ENCODE peak calls at places on chromosomes 7 and 10, in four cellular contexts. Y is PC-3, M is astrocyte of the cerebellum, Q is sigmoid colon. V is an unnamed sample.

GRCh38 chr10:115432188-115432819 is 339.1 kb downstream of the ATRNL1 start:
- DNase-seq in Y (peak), M (peak), Q (no peak), V (no peak)

GRCh38 chr7:154968336-154969001 is 34.5 kb downstream of the PAXIP1 start:
- DNase-seq in Y (no peak), M (no peak), Q (no peak), V (no peak)

GRCh38 chr10:42869977-42870350 is 87.4 kb downstream of the BMS1 start:
- DNase-seq in Q (no peak), Y (no peak), M (no peak), V (no peak)

GRCh38 chr7:50368366-50368765 is 63.9 kb downstream of the IKZF1 start:
- DNase-seq in Q (no peak), M (no peak), Y (no peak), V (no peak)

GRCh38 chr7:107147464-107148214 is 21.2 kb upstream of the HBP1 start:
- DNase-seq in M (no peak), Y (peak), Q (no peak), V (no peak)

GRCh38 chr7:91812388-91812787 is 68.1 kb downstream of the MTERF1 start:
- DNase-seq in Q (no peak), Y (no peak), M (no peak), V (no peak)

GRCh38 chr10:99382181-99382580 is 48.2 kb downstream of the GOT1 start:
- DNase-seq in Y (no peak), M (no peak), Q (no peak), V (no peak)

GRCh38 chr10:48693206-48693605 is 8.5 kb downstream of the WDFY4 start:
- DNase-seq in M (no peak), Y (no peak), Q (no peak), V (no peak)

GRCh38 chr10:43201545-43202131 is 63.4 kb downstream of the CSGALNACT2 start:
- DNase-seq in Q (peak), M (no peak), Y (no peak), V (no peak)

GRCh38 chr10:112898540-112899395 is 51.3 kb upstream of the TCF7L2 start:
- DNase-seq in Q (no peak), M (peak), Y (no peak), V (no peak)

GRCh38 chr10:112639291-112639690 is 192.3 kb downstream of the VTI1A start:
- DNase-seq in Y (peak), M (no peak), Q (no peak), V (no peak)

GRCh38 chr7:136064098-136064497 is 86.9 kb upstream of the MTPN start:
- DNase-seq in Y (no peak), M (no peak), Q (no peak), V (no peak)

GRCh38 chr10:86060386-86061280 is 306.0 kb downstream of the GRID1 start:
- DNase-seq in Q (no peak), Y (no peak), M (no peak), V (no peak)

GRCh38 chr10:28842321-28842720 is 165.0 kb downstream of the BAMBI start:
- DNase-seq in Q (no peak), Y (peak), M (peak), V (no peak)

GRCh38 chr7:19249281-19249680 is 104.1 kb upstream of the FERD3L start:
- DNase-seq in Q (no peak), Y (no peak), M (no peak), V (no peak)

GRCh38 chr7:68224041-68224534 is 1227.5 kb downstream of the TYW1 start:
- DNase-seq in Y (no peak), M (no peak), Q (no peak), V (no peak)

GRCh38 chr7:120395526-120396019 is 122.6 kb downstream of the KCND2 start:
- DNase-seq in Y (no peak), Q (no peak), M (no peak), V (no peak)

GRCh38 chr10:97731346-97732051 is 5.4 kb upstream of the ZFYVE27 start:
- DNase-seq in Q (peak), Y (peak), M (peak), V (peak)

GRCh38 chr7:38822556-38822955 is 86.4 kb downstream of the VPS41 start:
- DNase-seq in M (peak), Y (peak), Q (no peak), V (no peak)

GRCh38 chr7:34145603-34146002 is 240.3 kb downstream of the BMPER start:
- DNase-seq in Y (no peak), M (no peak), Q (no peak), V (no peak)

GRCh38 chr10:52287853-52288252 is 26.2 kb upstream of the DKK1 start:
- DNase-seq in Y (no peak), M (no peak), Q (no peak), V (no peak)

GRCh38 chr7:142248166-142249160 is 9.4 kb downstream of the PRSS58 start:
- DNase-seq in Q (no peak), M (no peak), Y (no peak), V (no peak)

GRCh38 chr10:61623101-61623500 is 39.6 kb upstream of the CABCOCO1 start:
- DNase-seq in M (no peak), Y (no peak), Q (no peak), V (no peak)

GRCh38 chr7:22344655-22345054 is 12.3 kb downstream of the RAPGEF5 start:
- DNase-seq in M (no peak), Q (no peak), Y (no peak), V (no peak)

GRCh38 chr10:124864421-124865193 is 63.0 kb downstream of the ABRAXAS2 start:
- DNase-seq in Q (no peak), Y (peak), M (no peak), V (no peak)

GRCh38 chr7:107242267-107242666 is 73.5 kb downstream of the HBP1 start:
- DNase-seq in Y (no peak), Q (no peak), M (no peak), V (no peak)

GRCh38 chr7:139871820-139872219 is 42.8 kb downstream of the TBXAS1 start:
- DNase-seq in Y (no peak), Q (no peak), M (no peak), V (no peak)
- TF ChIP-seq CTCF in Y (no peak), Q (no peak), M (no peak), V (no peak)

DNA sequence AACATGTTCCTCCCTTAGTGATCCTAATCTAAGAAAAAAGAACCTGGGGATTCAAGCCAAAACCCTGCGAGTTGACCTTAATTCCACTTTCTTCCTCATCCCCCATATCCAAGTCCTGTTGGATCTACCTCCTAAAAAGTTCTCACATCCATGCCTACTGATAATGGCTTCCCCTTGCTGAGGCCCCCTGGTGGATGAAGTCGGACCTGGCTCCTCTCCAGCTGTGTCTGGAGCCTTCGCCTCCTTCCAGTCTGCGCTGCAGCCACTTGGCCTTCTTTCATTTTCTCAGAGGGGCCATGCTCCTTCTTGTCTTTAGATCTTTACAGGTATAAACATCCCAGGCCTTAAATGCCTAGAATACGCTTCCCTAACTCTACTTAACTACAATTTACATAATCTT is 8.1 kb downstream of the PDE1C start:
- DNase-seq in Y (peak), Q (peak), M (no peak), V (no peak)
- TF ChIP-seq CTCF in Y (peak), Q (no peak), M (peak), V (no peak)

DNA sequence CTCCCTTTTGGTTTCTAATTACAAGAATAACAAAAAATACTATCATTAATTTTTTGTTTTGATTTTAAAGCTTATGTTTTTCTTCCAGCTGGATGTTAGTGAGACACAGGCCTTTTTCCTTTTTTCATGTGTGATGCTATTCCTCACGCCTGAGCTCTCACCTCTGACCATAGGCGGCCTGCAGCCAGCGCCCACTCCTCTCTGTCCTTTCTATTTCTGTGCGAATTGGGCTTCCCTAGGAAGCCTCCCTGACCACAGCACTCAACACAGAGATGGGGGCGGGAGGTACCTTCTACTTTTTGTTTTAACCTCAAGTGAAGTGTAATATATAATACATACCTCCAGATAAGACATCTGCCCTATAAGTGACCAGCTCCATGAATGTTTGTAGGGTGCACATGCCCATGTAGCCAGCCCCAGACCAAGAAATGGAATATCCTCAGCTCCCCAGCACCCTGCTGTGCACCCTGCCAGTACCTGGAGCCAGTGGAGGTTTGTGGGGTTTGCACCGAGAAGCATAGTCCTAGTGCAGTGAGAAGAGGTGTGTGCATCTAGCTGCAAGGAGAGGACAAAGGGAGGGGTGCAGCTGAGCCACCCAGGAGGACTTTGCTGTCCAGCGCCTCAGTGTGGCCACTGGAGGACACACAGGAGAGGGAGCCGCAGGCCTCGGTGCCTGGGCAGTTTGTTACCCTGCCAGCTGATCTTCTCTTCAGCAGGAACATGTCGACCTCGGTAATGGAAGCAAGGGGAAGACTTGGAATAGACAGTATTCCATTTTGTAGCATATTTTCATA is 38.5 kb downstream of the BNIP3 start:
- DNase-seq in Q (no peak), M (no peak), Y (peak), V (no peak)
- TF ChIP-seq CTCF in Q (no peak), M (peak), Y (peak), V (no peak)

GRCh38 chr10:14244147-14244546 is 86.6 kb downstream of the FRMD4A start:
- DNase-seq in M (no peak), Y (no peak), Q (no peak), V (no peak)
- TF ChIP-seq CTCF in M (peak), Y (no peak), Q (no peak), V (no peak)

DNA sequence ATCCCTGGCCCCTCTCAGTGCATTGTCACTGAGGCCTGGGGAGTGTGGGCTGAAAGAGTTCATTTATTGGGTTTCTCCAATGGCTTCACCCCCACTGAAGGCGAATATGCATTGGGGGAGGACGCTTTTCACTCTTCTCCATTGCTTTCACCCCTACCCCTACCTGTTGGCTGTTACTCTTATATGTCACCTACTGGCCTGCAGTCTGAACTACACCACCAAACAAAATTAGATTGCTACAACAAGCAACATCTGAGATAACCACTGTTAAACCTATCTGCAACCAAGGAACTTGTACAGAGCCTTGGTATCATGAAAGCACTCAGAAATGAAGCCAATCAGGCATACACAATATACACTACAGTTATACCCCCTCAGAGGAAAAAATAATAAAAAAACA is 203.7 kb downstream of the REEP3 start:
- DNase-seq in M (no peak), Q (no peak), Y (peak), V (no peak)
- TF ChIP-seq CTCF in M (peak), Q (no peak), Y (peak), V (no peak)

V was measured in AG09319.